ENCODE peak calls at places on chromosome 19, in ten cellular contexts. Z is IMR-90; Y is pulmonary artery endothelial cell; F is non-pigmented ciliary epithelial cell; O is nephron progenitor cell; H is stimulated activated CD8-positive, alpha-beta memory T cell treated with anti-CD3 and anti-CD28 coated beads, Interleukin-4, amount 100 ng/mL, for 1 hour; V is mucosa of gallbladder; P is left ventricle myocardium superior; J is stimulated activated CD4-positive, alpha-beta T cell treated with anti-CD3 and anti-CD28 coated beads, Interleukin-1b, Interleukin-23, amount 100 ng/mL, for 1 hour; U is cardiac fibroblast. A is an unnamed sample.

GRCh38 chr19:19627442-19627715 is 641 bp downstream of the LPAR2 start:
- DNase-seq in F (no peak), Y (no peak), P (no peak), V (no peak), Z (no peak), H (no peak), J (no peak), U (no peak), O (no peak), A (no peak)

GRCh38 chr19:42279902-42280760 is 11.1 kb downstream of the CIC start:
- DNase-seq in V (peak), Z (peak), U (peak), O (peak), P (peak), F (no peak), H (peak), J (peak), Y (no peak), A (peak)

GRCh38 chr19:15843186-15843585 is 27.7 kb upstream of the OR10H1 start:
- DNase-seq in V (no peak), Y (no peak), J (no peak), U (no peak), F (no peak), Z (no peak), O (no peak), H (no peak), P (no peak), A (no peak)

GRCh38 chr19:44745386-44745831 is 3.1 kb upstream of the BCL3 start:
- DNase-seq in V (no peak), H (no peak), Y (no peak), F (no peak), Z (peak), O (no peak), U (peak), J (no peak), P (peak), A (peak)

GRCh38 chr19:50418186-50419021 is at the start of gene SPIB:
- DNase-seq in V (no peak), O (no peak), F (no peak), H (no peak), Z (no peak), J (no peak), Y (no peak), P (no peak), U (no peak), A (no peak)

GRCh38 chr19:7874080-7874856 is at the start of gene PRR36:
- DNase-seq in Z (no peak), P (peak), Y (no peak), H (no peak), V (no peak), F (no peak), J (no peak), U (no peak), O (peak), A (no peak)

GRCh38 chr19:28429356-28429755 is 783.6 kb downstream of the UQCRFS1 start:
- DNase-seq in Z (no peak), O (no peak), J (no peak), Y (no peak), U (no peak), V (no peak), P (no peak), F (no peak), H (no peak), A (no peak)

GRCh38 chr19:4768934-4769777 is 22.4 kb upstream of the FEM1A start:
- DNase-seq in P (peak), V (peak), J (peak), Y (peak), H (peak), Z (peak), O (peak), U (peak), F (peak), A (peak)

GRCh38 chr19:41641879-41642485 is 15.1 kb upstream of the CEACAM4 start:
- DNase-seq in P (no peak), O (peak), U (peak), V (peak), Z (peak), H (peak), J (peak), F (peak), Y (no peak), A (peak)

GRCh38 chr19:33535176-33535575 is 13.6 kb upstream of the PEPD start:
- DNase-seq in V (no peak), F (peak), H (no peak), O (no peak), P (no peak), J (no peak), Y (no peak), Z (peak), U (peak), A (peak)

GRCh38 chr19:2394054-2394668 is 33.2 kb downstream of the TIMM13 start:
- DNase-seq in U (no peak), H (no peak), O (no peak), P (no peak), Y (no peak), F (no peak), Z (no peak), J (no peak), V (no peak), A (no peak)